ENCODE peak calls at places on chromosomes 6 and 20, in five cellular contexts. One of them, this sample, is unnamed.

GRCh38 chr20:14406495-14406894 is 69.1 kb upstream of the FLRT3 start:
- DNase-seq in T1000: peak; percentile 13
- DNase-seq in brain microvascular endothelial cell: peak; percentile 50
- DNase-seq in activated CD4-positive, alpha-beta T cell treated with anti-CD3 and anti-CD28 coated beads, Interleukin-2, amount 50 U/mL, for 48 hours: no peak
- DNase-seq in activated T-cell treated with anti-CD3 and anti-CD28 coated beads for 1 hour: no peak
- DNase-seq in this sample: no peak

GRCh38 chr6:154805288-154805911 is 72.2 kb downstream of the SCAF8 start:
- DNase-seq in T1000: no peak
- DNase-seq in brain microvascular endothelial cell: peak; percentile 25
- DNase-seq in activated CD4-positive, alpha-beta T cell treated with anti-CD3 and anti-CD28 coated beads, Interleukin-2, amount 50 U/mL, for 48 hours: no peak
- DNase-seq in activated T-cell treated with anti-CD3 and anti-CD28 coated beads for 1 hour: no peak
- DNase-seq in this sample: no peak

GRCh38 chr20:31945790-31946189 is 6.1 kb downstream of the PDRG1 start:
- DNase-seq in T1000: no peak
- DNase-seq in brain microvascular endothelial cell: no peak
- DNase-seq in activated CD4-positive, alpha-beta T cell treated with anti-CD3 and anti-CD28 coated beads, Interleukin-2, amount 50 U/mL, for 48 hours: no peak
- DNase-seq in activated T-cell treated with anti-CD3 and anti-CD28 coated beads for 1 hour: no peak
- DNase-seq in this sample: no peak

GRCh38 chr20:54168961-54169862 is 4.6 kb downstream of the CYP24A1 start:
- DNase-seq in T1000: no peak
- DNase-seq in brain microvascular endothelial cell: no peak
- DNase-seq in activated CD4-positive, alpha-beta T cell treated with anti-CD3 and anti-CD28 coated beads, Interleukin-2, amount 50 U/mL, for 48 hours: no peak
- DNase-seq in activated T-cell treated with anti-CD3 and anti-CD28 coated beads for 1 hour: no peak
- DNase-seq in this sample: no peak

GRCh38 chr6:26204332-26205160 is 117.3 kb downstream of the HFE start:
- DNase-seq in T1000: peak; percentile 97
- DNase-seq in brain microvascular endothelial cell: peak; percentile 99
- DNase-seq in activated CD4-positive, alpha-beta T cell treated with anti-CD3 and anti-CD28 coated beads, Interleukin-2, amount 50 U/mL, for 48 hours: peak; percentile 86
- DNase-seq in activated T-cell treated with anti-CD3 and anti-CD28 coated beads for 1 hour: peak; percentile 66
- DNase-seq in this sample: peak; percentile 92

GRCh38 chr6:13487122-13488014 is at the start of gene GFOD1:
- DNase-seq in T1000: peak; percentile 66
- DNase-seq in brain microvascular endothelial cell: peak; percentile 73
- DNase-seq in activated CD4-positive, alpha-beta T cell treated with anti-CD3 and anti-CD28 coated beads, Interleukin-2, amount 50 U/mL, for 48 hours: peak; percentile 84
- DNase-seq in activated T-cell treated with anti-CD3 and anti-CD28 coated beads for 1 hour: peak; percentile 47
- DNase-seq in this sample: no peak

GRCh38 chr6:130018830-130019795 is 732 bp downstream of the L3MBTL3 start:
- DNase-seq in T1000: no peak
- DNase-seq in brain microvascular endothelial cell: no peak
- DNase-seq in activated CD4-positive, alpha-beta T cell treated with anti-CD3 and anti-CD28 coated beads, Interleukin-2, amount 50 U/mL, for 48 hours: peak; percentile 50
- DNase-seq in activated T-cell treated with anti-CD3 and anti-CD28 coated beads for 1 hour: peak; percentile 26
- DNase-seq in this sample: no peak

GRCh38 chr6:132675749-132676148 is 16.8 kb upstream of the TAAR1 start:
- DNase-seq in T1000: no peak
- DNase-seq in brain microvascular endothelial cell: no peak
- DNase-seq in activated CD4-positive, alpha-beta T cell treated with anti-CD3 and anti-CD28 coated beads, Interleukin-2, amount 50 U/mL, for 48 hours: no peak
- DNase-seq in activated T-cell treated with anti-CD3 and anti-CD28 coated beads for 1 hour: no peak
- DNase-seq in this sample: no peak

GRCh38 chr6:111428803-111429202 is 54.2 kb downstream of the REV3L start:
- DNase-seq in T1000: no peak
- DNase-seq in brain microvascular endothelial cell: no peak
- DNase-seq in activated CD4-positive, alpha-beta T cell treated with anti-CD3 and anti-CD28 coated beads, Interleukin-2, amount 50 U/mL, for 48 hours: no peak
- DNase-seq in activated T-cell treated with anti-CD3 and anti-CD28 coated beads for 1 hour: no peak
- DNase-seq in this sample: no peak